ENCODE peak calls at places on chromosome 21, in four cellular contexts. M is K562, C is HepG2, R is GM12878. U is an unnamed sample.

GRCh38 chr21:15804247-15804985 is 74.6 kb downstream of the USP25 start:
- DNase-seq in M (no peak), C (no peak), R (no peak), U (no peak)

GRCh38 chr21:26280715-26281310 is 110.2 kb upstream of the APP start:
- DNase-seq in M (no peak), C (no peak), R (no peak), U (no peak)

GRCh38 chr21:16422702-16423101 is 692.9 kb downstream of the USP25 start:
- DNase-seq in M (no peak), C (no peak), R (no peak), U (no peak)

GRCh38 chr21:41783476-41784150 is 16.8 kb upstream of the RIPK4 start:
- DNase-seq in M (no peak), C (no peak), R (no peak), U (no peak)

GRCh38 chr21:16305686-16306085 is 575.9 kb downstream of the USP25 start:
- DNase-seq in M (no peak), C (no peak), R (no peak), U (no peak)

GRCh38 chr21:27244356-27244755 is 277.5 kb upstream of the ADAMTS5 start:
- DNase-seq in M (no peak), C (no peak), R (no peak), U (no peak)

GRCh38 chr21:40851749-40852148 is 4.8 kb upstream of the DSCAM start:
- DNase-seq in M (no peak), C (no peak), R (no peak), U (no peak)

GRCh38 chr21:26366781-26367180 is 196.2 kb upstream of the APP start:
- DNase-seq in M (no peak), C (no peak), R (no peak), U (no peak)

GRCh38 chr21:15222711-15223110 is 157.9 kb upstream of the NRIP1 start:
- DNase-seq in M (no peak), C (no peak), R (no peak), U (no peak)

GRCh38 chr21:39003982-39004775 is 179.1 kb downstream of the PSMG1 start:
- DNase-seq in M (no peak), C (no peak), R (no peak), U (no peak)

GRCh38 chr21:41197582-41197981 is 29.6 kb downstream of the BACE2 start:
- DNase-seq in M (no peak), C (no peak), R (no peak), U (no peak)

GRCh38 chr21:41142051-41142795 is 25.7 kb upstream of the BACE2 start:
- DNase-seq in M (no peak), C (peak; percentile 2), R (no peak), U (peak; percentile 12)

GRCh38 chr21:29164330-29164942 is 34.0 kb downstream of the MAP3K7CL start:
- DNase-seq in M (no peak), C (peak; percentile 63), R (no peak), U (peak; percentile 15)

GRCh38 chr21:26717146-26717739 is 128.0 kb downstream of the ADAMTS1 start:
- DNase-seq in M (peak; percentile 18), C (no peak), R (no peak), U (peak; percentile 2)

GRCh38 chr21:32771134-32771523 is 426 bp downstream of the PAXBP1 start:
- DNase-seq in M (peak; percentile 83), C (peak; percentile 33), R (no peak), U (peak; percentile 46)

GRCh38 chr21:16455978-16456377 is 726.2 kb downstream of the USP25 start:
- DNase-seq in M (no peak), C (no peak), R (no peak), U (no peak)

GRCh38 chr21:15841856-15842564 is 112.2 kb downstream of the USP25 start:
- DNase-seq in M (no peak), C (no peak), R (no peak), U (no peak)

GRCh38 chr21:25369524-25370300 is 237.6 kb downstream of the MRPL39 start:
- DNase-seq in M (no peak), C (no peak), R (no peak), U (no peak)

GRCh38 chr21:28227881-28228623 is 764.6 kb downstream of the LTN1 start:
- DNase-seq in M (no peak), C (no peak), R (no peak), U (no peak)

GRCh38 chr21:16533692-16534407 is 804.1 kb downstream of the USP25 start:
- DNase-seq in M (no peak), C (no peak), R (no peak), U (no peak)

GRCh38 chr21:22881131-22881530 is 1882.9 kb downstream of the NCAM2 start:
- DNase-seq in M (no peak), C (no peak), R (no peak), U (no peak)

GRCh38 chr21:38861989-38862683 is 56.4 kb downstream of the ETS2 start:
- DNase-seq in M (no peak), C (no peak), R (peak; percentile 5), U (no peak)

GRCh38 chr21:41878831-41879189 is 334 bp downstream of the PRDM15 start:
- DNase-seq in M (peak; percentile 87), C (peak; percentile 45), R (no peak), U (peak; percentile 68)

GRCh38 chr21:41631564-41632461 is 123.9 kb upstream of the TMPRSS2 start:
- DNase-seq in M (no peak), C (no peak), R (no peak), U (peak; percentile 39)

GRCh38 chr21:42621166-42621827 is 32.1 kb upstream of the PDE9A start:
- DNase-seq in M (no peak), C (peak; percentile 26), R (no peak), U (no peak)

GRCh38 chr21:16125274-16125673 is 395.5 kb downstream of the USP25 start:
- DNase-seq in M (no peak), C (no peak), R (no peak), U (no peak)

GRCh38 chr21:42234464-42235241 is 15.7 kb downstream of the ABCG1 start:
- DNase-seq in M (peak; percentile 93), C (peak; percentile 4), R (no peak), U (peak; percentile 28)

GRCh38 chr21:25735895-25736597 is 1.3 kb downstream of the GABPA start:
- DNase-seq in M (no peak), C (peak; percentile 21), R (no peak), U (peak; percentile 2)

GRCh38 chr21:29302340-29302991 is 3.7 kb downstream of the BACH1 start:
- DNase-seq in M (no peak), C (no peak), R (no peak), U (no peak)

GRCh38 chr21:41610042-41610839 is 102.3 kb upstream of the TMPRSS2 start:
- DNase-seq in M (peak; percentile 78), C (peak; percentile 60), R (no peak), U (peak; percentile 33)

GRCh38 chr21:15224346-15225086 is 159.7 kb upstream of the NRIP1 start:
- DNase-seq in M (no peak), C (no peak), R (no peak), U (peak; percentile 21)

GRCh38 chr21:15908187-15908586 is 178.4 kb downstream of the USP25 start:
- DNase-seq in M (no peak), C (no peak), R (no peak), U (no peak)

GRCh38 chr21:38925923-38926322 is 120.2 kb downstream of the ETS2 start:
- DNase-seq in M (no peak), C (no peak), R (no peak), U (no peak)

GRCh38 chr21:42385619-42386018 is 10.2 kb downstream of the TMPRSS3 start:
- DNase-seq in M (no peak), C (peak; percentile 62), R (no peak), U (no peak)

GRCh38 chr21:42443876-42444744 is 40.4 kb downstream of the UBASH3A start:
- DNase-seq in M (no peak), C (no peak), R (no peak), U (no peak)

GRCh38 chr21:25850126-25850831 is 115.5 kb downstream of the GABPA start:
- DNase-seq in M (no peak), C (no peak), R (no peak), U (no peak)

GRCh38 chr21:29829514-29830255 is 110.1 kb downstream of the GRIK1 start:
- DNase-seq in M (no peak), C (no peak), R (no peak), U (no peak)

GRCh38 chr21:39597595-39598185 is 15.1 kb upstream of the B3GALT5 start:
- DNase-seq in M (no peak), C (no peak), R (no peak), U (no peak)

GRCh38 chr21:25639167-25639921 is at the start of gene JAM2:
- DNase-seq in M (no peak), C (no peak), R (no peak), U (no peak)

DNA sequence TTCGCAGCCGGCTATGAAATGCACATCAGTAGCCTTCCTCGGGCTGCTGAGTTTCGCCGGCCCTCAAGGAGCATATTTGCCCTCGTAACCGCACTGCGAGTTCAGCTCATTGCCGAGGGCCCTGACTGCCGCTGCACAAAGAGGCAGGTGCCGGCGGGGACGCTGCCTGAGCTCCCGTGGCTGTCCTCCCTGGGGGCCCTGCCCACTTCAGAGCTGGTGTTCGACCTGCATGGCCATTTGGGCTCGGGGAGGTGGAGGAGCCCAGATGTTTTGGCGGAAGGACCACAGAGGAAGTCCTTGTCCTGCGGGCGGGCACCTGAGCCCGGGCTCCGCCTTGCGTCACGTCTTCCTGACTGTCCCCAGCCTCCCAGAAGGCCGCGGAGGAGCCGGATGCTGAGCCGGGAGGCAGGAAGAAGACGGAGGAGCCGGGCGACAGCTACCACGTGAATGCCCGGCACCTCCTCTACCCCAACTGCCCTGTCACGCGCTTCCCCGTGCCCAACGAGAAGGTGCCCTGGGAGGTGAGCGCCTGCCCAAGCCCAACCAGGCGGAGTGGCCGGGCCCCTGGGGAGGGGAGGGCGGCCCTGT is 29.9 kb upstream of the LRRC3 start:
- DNase-seq in M (no peak), C (no peak), R (no peak), U (no peak)
- TF ChIP-seq ESRRA in M (no peak), C (no peak), R (no peak), U (no peak)

GRCh38 chr21:31072486-31072885 is 34.2 kb upstream of the KRTAP19-8 start:
- DNase-seq in M (no peak), C (no peak), R (no peak), U (no peak)
- TF ChIP-seq CEBPB in M (no peak), C (no peak), R (no peak), U (no peak)

DNA sequence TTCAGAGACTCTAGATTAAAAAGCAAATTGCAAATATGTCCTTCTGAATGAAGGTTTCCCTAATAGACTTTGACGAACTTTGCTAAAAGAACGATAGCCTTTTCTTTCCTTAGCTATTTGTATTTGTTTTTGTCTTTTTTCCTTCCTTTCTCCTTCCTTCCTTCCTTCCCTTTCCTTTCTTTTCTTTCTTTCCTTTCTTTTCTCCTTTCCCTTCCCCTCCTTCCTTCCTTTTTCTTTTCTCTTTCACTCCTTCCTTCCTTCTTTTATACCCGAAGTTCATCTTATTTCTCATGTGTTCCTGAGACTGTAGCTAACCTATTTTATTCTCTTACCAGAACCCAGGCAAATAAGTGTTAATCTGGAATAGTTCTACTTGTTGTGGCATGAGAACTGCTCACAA is 381.2 kb upstream of the RUNX1 start:
- DNase-seq in M (no peak), C (no peak), R (no peak), U (no peak)
- TF ChIP-seq ESRRA in M (no peak), C (no peak), R (no peak), U (no peak)

GRCh38 chr21:18275740-18276139 is 31.1 kb downstream of the CHODL start:
- DNase-seq in M (no peak), C (no peak), R (no peak), U (no peak)

DNA sequence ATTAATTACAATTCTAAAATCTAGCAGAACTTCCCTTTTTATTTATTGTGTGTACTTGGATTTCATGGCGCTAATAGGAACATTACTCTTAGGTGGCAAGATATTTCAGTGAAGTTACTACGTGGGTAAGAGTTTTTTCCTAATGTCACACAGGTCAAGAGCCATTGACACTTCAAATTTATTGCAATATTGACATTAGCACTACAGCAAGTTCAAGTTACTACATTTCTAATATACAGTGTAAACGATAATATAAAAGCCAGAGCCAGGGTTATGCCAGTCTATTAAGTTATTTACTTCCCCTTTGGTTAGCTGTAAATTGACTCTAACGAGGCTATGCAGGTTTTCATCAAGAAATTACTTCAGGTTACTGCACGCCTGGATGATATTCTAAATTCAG is 29.7 kb downstream of the CHODL start:
- DNase-seq in M (no peak), C (no peak), R (no peak), U (no peak)
- TF ChIP-seq CEBPB in M (no peak), C (no peak), R (no peak), U (no peak)

U was measured in A549.